ENCODE peak calls at places on chromosomes 2 and 18, in five cellular contexts. P is GM13977, Y is endothelial cell, F is neural progenitor cell, K is epithelial cell of esophagus. L is an unnamed sample.

GRCh38 chr2:38146917-38147307 is 71.0 kb upstream of the CYP1B1 start:
- DNase-seq in P (peak), Y (no peak), F (no peak), K (peak), L (peak)

GRCh38 chr2:32678825-32679224 is 51.0 kb downstream of the TTC27 start:
- DNase-seq in P (no peak), Y (no peak), F (no peak), K (no peak), L (peak)

GRCh38 chr18:59898609-59899297 is 1.0 kb upstream of the PMAIP1 start:
- DNase-seq in P (peak), Y (peak), F (no peak), K (peak), L (no peak)

GRCh38 chr2:19667085-19667484 is 234.7 kb downstream of the TTC32 start:
- DNase-seq in P (no peak), Y (no peak), F (no peak), K (peak), L (peak)

GRCh38 chr2:117785740-117786139 is 28.8 kb upstream of the DDX18 start:
- DNase-seq in P (peak), Y (peak), F (peak), K (peak), L (peak)

GRCh38 chr2:167827352-167828097 is 419.9 kb downstream of the STK39 start:
- DNase-seq in P (no peak), Y (no peak), F (no peak), K (no peak), L (no peak)

GRCh38 chr18:47935321-47935720 is 4.9 kb upstream of the SMAD2 start:
- DNase-seq in P (no peak), Y (no peak), F (no peak), K (no peak), L (no peak)

GRCh38 chr2:122805346-122805745 is 1049.9 kb downstream of the TSN start:
- DNase-seq in P (no peak), Y (no peak), F (no peak), K (peak), L (peak)

GRCh38 chr2:237315170-237315880 is 98.6 kb downstream of the COL6A3 start:
- DNase-seq in P (no peak), Y (no peak), F (peak), K (peak), L (no peak)

GRCh38 chr2:240820607-240821428 is 799 bp upstream of the KIF1A start:
- DNase-seq in P (no peak), Y (peak), F (peak), K (no peak), L (no peak)

GRCh38 chr2:14634885-14635871 is 2.7 kb downstream of the LRATD1 start:
- DNase-seq in P (peak), Y (peak), F (peak), K (peak), L (peak)

GRCh38 chr18:33210575-33211189 is 229.8 kb downstream of the CCDC178 start:
- DNase-seq in P (no peak), Y (no peak), F (peak), K (peak), L (peak)

GRCh38 chr2:145832681-145833080 is 1312.8 kb upstream of the ZEB2 start:
- DNase-seq in P (no peak), Y (no peak), F (no peak), K (no peak), L (no peak)

GRCh38 chr18:8912348-8913057 is 190.0 kb upstream of the NDUFV2 start:
- DNase-seq in P (no peak), Y (no peak), F (peak), K (peak), L (peak)

GRCh38 chr2:202317080-202317859 is 51.7 kb downstream of the NOP58 start:
- DNase-seq in P (no peak), Y (peak), F (no peak), K (peak), L (peak)

GRCh38 chr18:49224130-49224529 is 236.3 kb downstream of the DYM start:
- DNase-seq in P (no peak), Y (no peak), F (no peak), K (peak), L (peak)

GRCh38 chr2:75483878-75484277 is 76.9 kb downstream of the EVA1A start:
- DNase-seq in P (no peak), Y (no peak), F (no peak), K (no peak), L (no peak)

GRCh38 chr2:222730346-222731065 is 59.0 kb downstream of the MOGAT1 start:
- DNase-seq in P (no peak), Y (no peak), F (no peak), K (peak), L (peak)

GRCh38 chr2:110806053-110806452 is 73.7 kb downstream of the ACOXL start:
- DNase-seq in P (no peak), Y (no peak), F (no peak), K (no peak), L (no peak)

GRCh38 chr2:50723549-50723948 is 308.4 kb downstream of the NRXN1 start:
- DNase-seq in P (no peak), Y (no peak), F (no peak), K (no peak), L (no peak)

GRCh38 chr2:106085441-106085911 is 108.6 kb downstream of the UXS1 start:
- DNase-seq in P (peak), Y (peak), F (peak), K (peak), L (peak)

GRCh38 chr2:29304399-29304798 is 189.2 kb downstream of the CLIP4 start:
- DNase-seq in P (no peak), Y (no peak), F (no peak), K (no peak), L (peak)

GRCh38 chr2:141611981-141612380 is 518.8 kb downstream of the LRP1B start:
- DNase-seq in P (no peak), Y (no peak), F (no peak), K (peak), L (no peak)

GRCh38 chr2:241095594-241096290 is 6.3 kb downstream of the MTERF4 start:
- DNase-seq in P (no peak), Y (no peak), F (no peak), K (no peak), L (no peak)

GRCh38 chr2:219331560-219332213 is 857 bp downstream of the RESP18 start:
- DNase-seq in P (no peak), Y (peak), F (peak), K (peak), L (no peak)

GRCh38 chr18:47730795-47731194 is 199.7 kb downstream of the SMAD2 start:
- DNase-seq in P (no peak), Y (no peak), F (no peak), K (no peak), L (no peak)

GRCh38 chr2:122960727-122961641 is 1064.1 kb upstream of the CNTNAP5 start:
- DNase-seq in P (no peak), Y (no peak), F (no peak), K (peak), L (peak)

GRCh38 chr2:205827809-205828208 is 145.5 kb downstream of the NRP2 start:
- DNase-seq in P (no peak), Y (no peak), F (peak), K (no peak), L (no peak)

GRCh38 chr2:72548081-72548764 is 277.6 kb downstream of the EXOC6B start:
- DNase-seq in P (no peak), Y (no peak), F (no peak), K (no peak), L (no peak)

GRCh38 chr2:19649785-19650380 is 251.9 kb downstream of the TTC32 start:
- DNase-seq in P (no peak), Y (no peak), F (no peak), K (peak), L (peak)

GRCh38 chr2:62382757-62383156 is 123.2 kb downstream of the TMEM17 start:
- DNase-seq in P (no peak), Y (no peak), F (no peak), K (no peak), L (no peak)

GRCh38 chr18:5868218-5868904 is 27.0 kb downstream of the TMEM200C start:
- DNase-seq in P (peak), Y (peak), F (peak), K (peak), L (peak)

GRCh38 chr2:204950695-204951094 is 405.4 kb downstream of the PARD3B start:
- DNase-seq in P (no peak), Y (no peak), F (no peak), K (peak), L (no peak)

GRCh38 chr2:6977095-6977777 is 60.0 kb downstream of the RNF144A start:
- DNase-seq in P (no peak), Y (no peak), F (no peak), K (no peak), L (peak)

GRCh38 chr2:85444629-85445028 is 26.1 kb downstream of the SH2D6 start:
- DNase-seq in P (no peak), Y (no peak), F (no peak), K (peak), L (peak)

GRCh38 chr2:135876066-135876711 is at the start of gene MCM6:
- DNase-seq in P (peak), Y (peak), F (peak), K (peak), L (peak)
- TF ChIP-seq CTCF in P (no peak), Y (no peak), F (peak), K (no peak), L (no peak)

DNA sequence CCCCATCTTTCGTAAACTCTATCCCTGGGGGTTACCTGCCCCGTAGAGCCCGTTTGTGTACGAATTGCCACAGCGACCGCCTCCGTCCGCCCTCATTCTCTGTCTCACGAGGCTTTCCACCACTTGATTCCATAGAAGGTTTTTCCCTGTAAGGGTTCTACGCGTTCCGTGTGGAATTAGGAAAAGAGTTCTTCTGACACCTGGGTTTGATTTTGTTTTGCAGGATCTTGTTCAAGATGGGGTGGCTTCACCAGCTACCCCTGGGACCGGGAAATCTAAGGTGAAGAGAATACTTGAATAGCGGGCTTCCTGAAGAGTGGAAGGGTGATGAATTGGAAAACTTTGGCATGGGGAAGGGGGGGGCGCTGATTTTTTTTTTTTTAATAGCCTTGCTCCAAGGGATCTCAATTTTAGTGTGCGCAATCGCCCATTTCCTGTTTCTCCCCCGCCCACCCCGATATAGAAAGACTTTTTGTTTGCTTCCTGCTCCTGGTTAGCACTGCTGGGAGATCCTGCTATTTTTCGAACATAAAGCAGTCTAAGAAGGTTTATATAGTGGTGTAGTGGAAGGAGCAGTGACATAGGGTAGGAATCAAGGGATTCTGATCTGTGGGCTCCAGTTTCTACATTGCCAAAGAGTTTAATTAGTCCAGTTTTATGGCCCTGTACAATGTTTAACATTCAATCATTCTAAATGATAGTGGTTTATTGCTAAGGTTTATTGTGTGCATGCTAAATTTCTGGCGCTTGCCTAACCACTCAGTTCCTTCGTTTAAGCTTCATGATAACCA is 599 bp downstream of the GCC2 start:
- DNase-seq in P (peak), Y (no peak), F (no peak), K (peak), L (no peak)
- TF ChIP-seq CTCF in P (no peak), Y (no peak), F (no peak), K (no peak), L (no peak)

GRCh38 chr18:80198391-80198790 is 48.9 kb downstream of the PARD6G start:
- DNase-seq in P (no peak), Y (no peak), F (no peak), K (no peak), L (no peak)

GRCh38 chr18:80198994-80199748 is 48.1 kb downstream of the PARD6G start:
- DNase-seq in P (no peak), Y (no peak), F (no peak), K (no peak), L (no peak)

GRCh38 chr18:80194874-80195570 is 52.3 kb downstream of the PARD6G start:
- DNase-seq in P (peak), Y (no peak), F (no peak), K (no peak), L (no peak)

GRCh38 chr18:80197490-80197889 is 49.8 kb downstream of the PARD6G start:
- DNase-seq in P (no peak), Y (no peak), F (no peak), K (peak), L (no peak)

DNA sequence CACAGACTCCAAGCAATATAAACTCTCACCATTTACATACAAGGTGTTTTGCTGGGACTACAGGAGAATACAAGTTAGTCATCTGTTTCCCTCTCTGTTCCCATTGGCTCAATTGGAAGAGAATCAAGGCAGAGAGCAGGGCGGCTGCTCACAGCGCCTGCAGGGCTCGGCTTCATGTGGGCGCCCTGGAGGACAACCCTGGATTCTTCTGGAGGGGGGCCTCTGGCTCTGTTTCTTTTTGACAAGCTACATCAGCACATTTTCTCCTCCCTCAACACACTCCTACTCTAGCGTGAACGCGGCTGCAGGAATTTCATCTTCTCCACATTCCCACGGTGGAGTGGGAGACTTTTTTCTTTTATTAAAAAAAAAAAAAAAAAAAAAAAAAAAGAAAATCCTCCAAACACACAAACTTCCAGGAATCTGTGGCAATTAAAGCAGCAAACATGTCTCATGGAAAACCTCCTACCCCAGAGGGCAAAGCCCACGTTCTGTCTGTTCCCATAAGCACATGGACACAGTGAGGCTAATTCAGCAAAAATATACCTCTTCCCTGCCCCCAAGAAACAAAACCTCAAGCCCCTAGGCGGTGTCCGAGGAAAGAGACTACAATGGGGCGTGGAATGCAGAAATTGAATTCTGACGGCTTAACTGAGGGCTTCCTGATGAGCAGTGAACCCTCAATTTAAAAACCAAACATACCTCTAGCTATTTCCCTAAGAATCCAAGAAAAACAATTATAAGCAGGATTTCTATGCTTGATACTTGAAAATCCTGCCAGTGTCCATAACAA is 50.6 kb downstream of the PARD6G start:
- DNase-seq in P (no peak), Y (no peak), F (peak), K (peak), L (no peak)
- TF ChIP-seq CTCF in P (no peak), Y (no peak), F (no peak), K (no peak), L (no peak)

DNA sequence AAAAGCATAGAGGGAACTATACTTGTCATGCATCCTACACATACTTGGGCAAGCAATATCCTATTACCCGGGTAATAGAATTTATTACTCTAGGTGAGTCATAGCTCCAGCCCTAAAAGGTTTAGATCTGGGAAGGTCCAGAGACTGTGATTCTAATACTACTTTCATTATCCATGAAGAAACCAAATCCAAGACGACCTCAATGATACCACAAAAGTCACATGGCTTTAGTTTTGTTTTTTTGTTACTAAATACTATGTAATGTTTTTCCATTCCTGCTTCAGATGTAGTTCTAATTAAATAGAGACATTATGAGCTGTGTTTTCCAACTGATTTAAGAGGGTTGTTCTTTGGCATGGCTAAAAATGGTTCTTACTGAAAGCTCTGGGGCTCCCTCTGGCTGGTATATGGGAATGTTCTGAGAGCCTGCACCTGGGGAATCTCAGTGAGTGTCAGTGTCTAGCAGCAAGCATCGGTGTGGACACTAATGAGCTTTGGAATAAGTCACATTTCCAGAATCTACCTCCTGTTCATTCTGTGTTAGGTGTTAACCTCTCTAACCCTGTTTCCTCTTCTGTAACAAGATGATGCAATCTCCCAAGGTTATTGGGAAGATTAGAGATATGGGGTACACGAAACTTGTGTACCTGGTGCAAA is 20.5 kb upstream of the IL1RL2 start:
- DNase-seq in P (no peak), Y (no peak), F (peak), K (peak), L (peak)
- TF ChIP-seq CTCF in P (peak), Y (no peak), F (peak), K (peak), L (peak)

GRCh38 chr2:127701193-127701650 is at the start of gene SFT2D3:
- DNase-seq in P (peak), Y (peak), F (peak), K (peak), L (peak)
- TF ChIP-seq CTCF in P (no peak), Y (no peak), F (no peak), K (no peak), L (no peak)

GRCh38 chr18:63342206-63342605 is 22.6 kb upstream of the BCL2 start:
- DNase-seq in P (peak), Y (peak), F (peak), K (peak), L (peak)
- TF ChIP-seq CTCF in P (peak), Y (peak), F (peak), K (peak), L (no peak)

GRCh38 chr2:64960819-64961218 is 28.4 kb upstream of the SLC1A4 start:
- DNase-seq in P (no peak), Y (no peak), F (no peak), K (no peak), L (no peak)

GRCh38 chr2:64966017-64966416 is 23.2 kb upstream of the SLC1A4 start:
- DNase-seq in P (no peak), Y (no peak), F (no peak), K (no peak), L (no peak)

GRCh38 chr2:64966839-64967238 is 22.4 kb upstream of the SLC1A4 start:
- DNase-seq in P (no peak), Y (no peak), F (no peak), K (no peak), L (no peak)

GRCh38 chr2:64958556-64958955 is 30.6 kb upstream of the SLC1A4 start:
- DNase-seq in P (no peak), Y (no peak), F (no peak), K (no peak), L (no peak)

GRCh38 chr2:64963719-64964118 is 25.5 kb upstream of the SLC1A4 start:
- DNase-seq in P (no peak), Y (no peak), F (no peak), K (no peak), L (no peak)
- TF ChIP-seq CTCF in P (no peak), Y (no peak), F (no peak), K (no peak), L (no peak)